ENCODE peak calls at places on chromosomes 5 and 9, in seven cellular contexts. Y is activated CD8-positive, alpha-beta memory T cell treated with anti-CD3 and anti-CD28 coated beads for 48 hours; W is hepatic stellate cell; B is osteocyte; P is mammary epithelial cell; R is activated effector memory CD4-positive, alpha-beta T cell treated with Interleukin-2 at 50 U/mL for 16 hours; X is SK-N-SH. K is an unnamed sample.
A peak's percentile ranks its signal among the peaks of the same experiment; 100 is the strongest.

GRCh38 chr5:143401846-143402463 is 1.5 kb downstream of the NR3C1 start:
- DNase-seq in Y (no peak), X (no peak), P (peak; percentile 63), B (no peak), W (no peak), R (no peak), K (no peak)

GRCh38 chr5:124651663-124652513 is 94.6 kb downstream of the ZNF608 start:
- DNase-seq in X (peak; percentile 90), R (no peak), P (peak; percentile 77), Y (no peak), W (peak; percentile 85), B (peak; percentile 90), K (no peak)

GRCh38 chr9:36284226-36284625 is 26.0 kb upstream of the GNE start:
- DNase-seq in R (no peak), Y (no peak), X (no peak), B (no peak), W (no peak), P (peak; percentile 76), K (no peak)

GRCh38 chr5:122163151-122164069 is 34.1 kb downstream of the ZNF474 start:
- DNase-seq in B (no peak), X (no peak), Y (no peak), W (peak; percentile 87), R (no peak), P (peak; percentile 95), K (no peak)

GRCh38 chr5:31096238-31096865 is 97.1 kb upstream of the CDH6 start:
- DNase-seq in B (no peak), X (no peak), Y (no peak), P (no peak), W (peak; percentile 53), R (no peak), K (no peak)

GRCh38 chr5:135179308-135179980 is 145.4 kb upstream of the PITX1 start:
- DNase-seq in Y (no peak), B (peak; percentile 78), R (no peak), P (no peak), W (no peak), X (no peak), K (no peak)

GRCh38 chr9:106324596-106325280 is 538.2 kb upstream of the ZNF462 start:
- DNase-seq in Y (no peak), R (no peak), B (no peak), W (no peak), P (no peak), X (no peak), K (no peak)

GRCh38 chr9:120928015-120928719 is 1.6 kb upstream of the TRAF1 start:
- DNase-seq in R (no peak), X (no peak), W (no peak), Y (no peak), P (no peak), B (no peak), K (peak; percentile 46)

K was measured in omental fat pad.